ENCODE peak calls at places on chromosomes 7 and 10, in four cellular contexts. D, Q, U and G are unnamed samples. For H3K27me3, the result is how much of the 10 kb centered on the place peaks cover.

GRCh38 chr7:134016942-134017303 is 110.2 kb upstream of the LRGUK start:
- DNase-seq in D (no peak), U (no peak), Q (no peak), G (no peak)

GRCh38 chr10:129966831-129967578 is 2.9 kb upstream of the EBF3 start:
- DNase-seq in D (no peak), U (no peak), Q (no peak), G (no peak)

GRCh38 chr10:53025172-53025651 is 252.6 kb upstream of the MBL2 start:
- DNase-seq in Q (no peak), U (no peak), D (peak), G (no peak)

GRCh38 chr7:27203378-27203953 is 3.6 kb upstream of the HOXA13 start:
- DNase-seq in D (peak), Q (no peak), U (no peak), G (no peak)

GRCh38 chr10:359762-360161 is 224.5 kb downstream of the ZMYND11 start:
- DNase-seq in U (no peak), Q (no peak), D (no peak), G (no peak)

GRCh38 chr7:70730451-70731110 is 401.4 kb upstream of the GALNT17 start:
- DNase-seq in D (no peak), U (no peak), Q (no peak), G (no peak)

GRCh38 chr7:128793184-128793552 is 1.4 kb downstream of the CCDC136 start:
- DNase-seq in D (no peak), U (no peak), Q (no peak), G (no peak)

GRCh38 chr10:35347088-35347487 is 10.8 kb downstream of the CCNY start:
- DNase-seq in U (no peak), Q (no peak), D (no peak), G (no peak)

GRCh38 chr10:124032982-124033886 is 60.2 kb downstream of the CHST15 start:
- DNase-seq in U (peak), D (no peak), Q (no peak), G (no peak)

GRCh38 chr7:142349670-142350405 is 92.0 kb upstream of the PRSS58 start:
- DNase-seq in D (peak), Q (no peak), U (no peak), G (no peak)

GRCh38 chr10:99996934-99997648 is 12.7 kb downstream of the DNMBP start:
- DNase-seq in D (no peak), U (no peak), Q (no peak), G (no peak)

GRCh38 chr10:99995713-99996112 is 14.0 kb downstream of the DNMBP start:
- DNase-seq in D (no peak), Q (no peak), U (no peak), G (no peak)

GRCh38 chr10:99994801-99995200 is 14.9 kb downstream of the DNMBP start:
- DNase-seq in D (no peak), U (no peak), Q (no peak), G (no peak)

GRCh38 chr10:100000109-100000502 is 9.6 kb downstream of the DNMBP start:
- DNase-seq in Q (no peak), D (no peak), U (no peak), G (no peak)

DNA sequence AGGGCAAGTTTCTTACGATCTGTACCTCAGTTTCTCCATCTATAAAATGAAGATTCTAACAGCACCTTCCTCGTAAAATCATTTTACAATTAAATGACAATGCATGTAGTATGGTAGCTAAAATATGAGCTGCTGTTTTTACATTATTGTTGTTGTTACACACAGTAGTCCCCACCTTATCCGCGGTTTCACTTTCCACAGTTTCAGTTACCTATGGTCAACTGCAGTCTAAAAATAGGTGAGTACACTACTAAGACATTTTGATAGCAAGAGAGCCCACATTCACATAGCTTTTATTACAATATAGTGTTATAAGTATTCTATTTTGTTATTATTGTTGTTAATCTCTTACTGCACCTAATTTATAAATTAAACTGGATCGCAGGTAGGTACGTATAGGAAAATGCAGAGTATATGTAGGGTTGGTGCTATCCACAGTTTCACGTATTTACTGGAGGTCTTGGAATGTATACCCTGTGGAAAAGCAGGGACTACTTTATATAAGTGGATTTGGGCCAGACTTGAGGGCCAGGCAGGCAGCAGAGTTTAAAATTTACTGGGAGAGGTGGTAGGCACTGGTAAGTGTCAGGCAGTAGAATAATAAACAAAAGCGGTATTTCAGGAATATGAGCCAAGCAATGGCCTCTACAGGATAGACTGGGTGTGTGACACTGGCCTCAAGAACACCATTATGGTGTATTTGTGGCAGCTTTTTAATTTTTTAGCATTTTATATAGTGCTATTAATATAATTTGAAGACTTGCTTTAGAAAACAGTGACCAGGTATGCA is 10.2 kb downstream of the DNMBP start:
- DNase-seq in U (no peak), D (no peak), Q (no peak), G (no peak)
- H3K27ac ChIP-seq in U (no peak), D (no peak), Q (no peak), G (no peak)

GRCh38 chr7:30674876-30675275 is 7.4 kb downstream of the CRHR2 start:
- DNase-seq in U (no peak), Q (no peak), D (no peak), G (no peak)
- H3K27me3 ChIP-seq in U (under half), Q (under half), D (under half), G (under half)

GRCh38 chr7:151077705-151078232 is 2.8 kb downstream of the FASTK start:
- DNase-seq in U (peak), D (no peak), Q (no peak), G (no peak)
- H3K27ac ChIP-seq in U (no peak), D (no peak), Q (no peak), G (no peak)

DNA sequence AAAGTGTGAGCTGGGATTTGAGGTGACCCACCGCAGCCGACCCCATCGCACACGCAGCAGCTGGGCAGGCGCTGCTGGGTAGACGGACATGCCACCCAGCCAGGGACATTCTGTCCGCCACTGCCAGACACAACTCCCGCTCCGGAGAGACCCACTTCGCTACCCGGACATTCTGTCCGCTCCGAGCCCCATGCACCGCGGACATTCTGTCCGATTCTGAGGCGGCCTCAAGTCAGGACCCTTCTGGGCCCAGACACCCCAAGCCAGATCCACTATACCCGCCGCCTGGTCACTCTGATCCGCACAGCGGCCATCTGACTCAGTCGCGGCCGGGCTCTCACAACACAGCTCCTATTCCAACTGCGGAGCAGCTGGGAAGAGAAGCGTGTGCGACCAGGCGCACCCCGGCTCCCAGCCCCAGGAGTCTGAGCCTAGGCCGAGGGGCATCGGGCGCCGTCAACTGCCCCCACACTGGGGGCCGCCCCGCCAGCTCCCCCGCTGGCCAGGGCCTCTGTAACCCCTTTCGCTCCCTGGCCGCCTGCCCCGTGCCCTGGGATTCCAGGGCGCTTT is 760 bp downstream of the PITX3 start:
- DNase-seq in D (no peak), Q (no peak), U (no peak), G (no peak)
- H3K27me3 ChIP-seq in D (under half), Q (under half), U (under half), G (under half)

DNA sequence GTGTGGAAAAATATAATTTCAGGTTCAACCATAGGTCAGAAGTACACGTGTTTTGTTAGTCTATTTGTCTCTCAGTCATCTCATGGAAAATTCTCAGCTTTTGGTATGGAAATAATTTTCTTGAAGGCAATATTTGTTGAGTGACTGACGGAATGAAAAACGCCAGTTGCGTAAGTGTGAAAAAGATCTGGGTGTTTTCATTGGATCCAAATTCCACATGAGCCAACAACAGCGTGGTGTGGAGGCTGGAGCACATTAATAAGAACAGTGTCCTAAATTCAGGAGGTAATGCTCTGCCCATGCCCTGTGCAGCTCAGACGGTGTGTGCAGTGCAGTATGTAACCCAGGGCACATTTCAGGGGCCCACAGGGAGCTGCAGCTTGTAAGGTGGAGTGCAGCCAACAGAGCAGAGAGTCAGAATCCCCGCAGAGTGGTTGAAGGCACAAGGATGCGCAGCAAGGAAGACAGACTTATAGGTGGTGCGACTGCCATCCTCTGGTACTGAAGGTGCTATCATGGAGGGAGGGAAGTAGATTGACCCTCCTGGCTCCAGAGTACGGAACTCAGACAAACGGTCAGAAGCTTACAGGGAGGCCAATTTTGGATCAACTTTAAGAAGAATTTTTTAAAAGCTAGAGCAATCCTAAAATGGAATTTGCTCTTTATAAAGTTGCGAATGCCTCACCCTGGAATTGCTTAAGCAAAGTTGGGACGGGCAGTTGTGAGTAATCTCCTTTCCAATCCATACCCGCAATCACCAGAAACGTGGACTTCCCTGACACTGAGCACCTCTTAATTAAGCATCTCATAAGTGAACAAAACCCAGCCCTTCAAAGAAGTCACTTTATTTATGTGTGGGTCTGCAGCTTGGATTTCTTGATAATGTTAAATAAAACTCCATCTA is 38.0 kb downstream of the EGFR start:
- DNase-seq in U (no peak), Q (no peak), D (no peak), G (no peak)
- H3K27ac ChIP-seq in U (no peak), Q (no peak), D (no peak), G (no peak)

DNA sequence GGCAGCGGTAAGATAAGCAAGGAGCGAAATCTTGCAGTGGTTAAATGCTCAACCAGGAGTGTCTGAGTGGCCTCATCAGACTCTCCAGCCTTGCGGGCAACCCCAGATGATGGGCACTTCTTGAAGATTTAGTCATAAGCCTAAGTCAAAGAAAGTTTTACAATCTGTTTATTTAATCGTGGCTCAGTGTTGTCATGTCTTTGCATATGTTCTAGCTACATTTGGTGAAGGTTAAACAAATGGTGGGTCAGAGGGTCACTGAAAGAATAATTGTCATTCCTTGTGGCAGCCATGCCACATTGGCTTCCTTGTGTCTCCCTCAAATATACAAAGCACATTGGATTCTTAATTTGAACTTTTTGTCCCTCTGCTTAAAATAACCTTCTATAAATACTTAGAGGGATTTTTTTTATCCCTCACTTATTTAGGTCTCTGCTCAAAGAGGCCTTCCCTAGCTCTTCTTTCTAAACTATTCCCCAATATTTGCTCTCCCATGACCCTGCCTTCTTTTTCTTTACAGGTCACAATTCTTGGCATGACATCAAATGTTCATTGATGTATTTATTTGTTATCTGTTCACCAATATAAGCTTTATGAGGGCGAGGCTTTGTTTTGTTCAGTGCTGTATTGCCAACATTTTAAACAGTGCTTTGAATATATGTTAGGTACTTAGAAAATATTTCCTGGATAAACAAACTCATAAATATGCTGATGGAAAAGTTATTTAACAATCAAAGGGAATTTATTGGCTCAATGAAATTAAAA is 68.7 kb downstream of the NEUROD6 start:
- DNase-seq in U (no peak), D (no peak), Q (no peak), G (no peak)
- H3K27me3 ChIP-seq in U (under half), D (half or more), Q (under half), G (under half)

DNA sequence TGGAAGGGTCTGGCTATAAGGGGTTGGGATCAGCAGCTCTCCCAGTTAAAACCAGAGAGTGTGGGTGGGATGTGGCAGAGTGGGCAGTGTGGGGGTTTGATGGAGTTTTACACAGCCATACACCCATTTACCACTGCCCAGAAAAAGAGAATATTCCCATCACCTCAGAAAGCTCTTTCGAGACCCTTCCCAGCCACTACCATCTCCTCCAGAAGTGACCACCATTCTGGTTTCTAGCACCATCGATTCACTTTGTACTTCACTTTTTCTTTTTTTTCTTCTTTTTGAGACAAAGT is 15.5 kb downstream of the BAG3 start:
- DNase-seq in U (no peak), D (no peak), Q (no peak), G (no peak)
- H3K27ac ChIP-seq in U (no peak), D (peak), Q (no peak), G (no peak)